ENCODE peak calls at places on chromosomes 11 and 22, in four cellular contexts. F is K562, I is HepG2, J is GM12878. L is an unnamed sample.

GRCh38 chr22:19062909-19063308 is 59.3 kb downstream of the DGCR2 start:
- DNase-seq in F (no peak), I (no peak), J (no peak), L (no peak)

GRCh38 chr22:27206001-27206746 is 548.8 kb downstream of the MIAT start:
- DNase-seq in F (no peak), I (no peak), J (no peak), L (no peak)

GRCh38 chr11:11979487-11980117 is 28.8 kb downstream of the DKK3 start:
- DNase-seq in F (no peak), I (no peak), J (no peak), L (no peak)

GRCh38 chr11:46120711-46121327 is 435 bp downstream of the PHF21A start:
- DNase-seq in F (peak), I (peak), J (no peak), L (peak)

GRCh38 chr22:50040717-50041116 is 17.4 kb downstream of the TTLL8 start:
- DNase-seq in F (no peak), I (no peak), J (no peak), L (no peak)

GRCh38 chr11:115759622-115760527 is 255.7 kb upstream of the CADM1 start:
- DNase-seq in F (no peak), I (no peak), J (no peak), L (peak)

GRCh38 chr11:86671386-86672006 is 920 bp downstream of the ME3 start:
- DNase-seq in F (no peak), I (no peak), J (no peak), L (peak)

GRCh38 chr11:46380340-46381045 is 976 bp upstream of the MDK start:
- DNase-seq in F (peak), I (peak), J (no peak), L (peak)

GRCh38 chr22:30178180-30179126 is 68.1 kb downstream of the LIF start:
- DNase-seq in F (no peak), I (no peak), J (no peak), L (no peak)

GRCh38 chr11:88414385-88414861 is 76.9 kb upstream of the CTSC start:
- DNase-seq in F (peak), I (no peak), J (no peak), L (no peak)

GRCh38 chr11:88275636-88276035 is 61.9 kb downstream of the CTSC start:
- DNase-seq in F (no peak), I (no peak), J (no peak), L (no peak)

GRCh38 chr11:75797796-75798195 is 17.2 kb upstream of the UVRAG start:
- DNase-seq in F (no peak), I (no peak), J (no peak), L (no peak)

GRCh38 chr11:20158597-20159257 is 1.5 kb downstream of the DBX1 start:
- DNase-seq in F (peak), I (peak), J (no peak), L (peak)

GRCh38 chr22:46726066-46726985 is 11.7 kb downstream of the CERK start:
- DNase-seq in F (no peak), I (no peak), J (no peak), L (no peak)

GRCh38 chr11:31240340-31240904 is 129.1 kb downstream of the DCDC1 start:
- DNase-seq in F (peak), I (peak), J (no peak), L (peak)

GRCh38 chr22:42356547-42356946 is 75.7 kb downstream of the NFAM1 start:
- DNase-seq in F (no peak), I (no peak), J (peak), L (no peak)

GRCh38 chr22:42358643-42359558 is 73.3 kb downstream of the NFAM1 start:
- DNase-seq in F (no peak), I (no peak), J (no peak), L (no peak)

GRCh38 chr22:42353883-42354727 is 78.1 kb downstream of the NFAM1 start:
- DNase-seq in F (no peak), I (no peak), J (no peak), L (peak)

GRCh38 chr22:42357634-42358296 is 74.4 kb downstream of the NFAM1 start:
- DNase-seq in F (no peak), I (no peak), J (no peak), L (no peak)

DNA sequence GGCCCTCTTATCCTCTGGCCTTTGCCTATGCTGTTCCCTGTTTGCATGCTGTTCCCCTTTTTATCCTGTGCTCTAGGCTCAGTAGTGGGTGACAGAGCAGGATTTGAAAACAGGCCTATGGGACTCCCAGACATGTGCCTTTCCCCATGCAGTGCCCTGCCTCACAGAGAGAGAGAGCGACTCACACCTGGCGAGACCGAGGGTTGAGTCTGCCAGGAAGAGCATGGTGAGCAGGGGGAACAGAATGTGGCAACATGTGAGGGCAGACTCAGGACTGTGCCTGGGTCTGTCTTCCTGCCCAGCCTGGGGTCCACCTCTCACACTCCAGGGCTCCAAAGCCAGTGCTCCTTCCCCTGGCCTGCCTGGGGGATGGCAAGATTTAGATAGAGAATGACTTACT is 75.0 kb downstream of the NFAM1 start:
- DNase-seq in F (no peak), I (no peak), J (no peak), L (no peak)
- TF ChIP-seq TCF7 in F (no peak), I (no peak), J (no peak), L (no peak)

GRCh38 chr11:71446150-71446549 is 2.0 kb downstream of the DHCR7 start:
- DNase-seq in F (no peak), I (no peak), J (no peak), L (no peak)

GRCh38 chr11:71447791-71448256 is 369 bp downstream of the DHCR7 start:
- DNase-seq in F (peak), I (no peak), J (no peak), L (peak)

GRCh38 chr11:71444811-71445210 is 3.4 kb downstream of the DHCR7 start:
- DNase-seq in F (no peak), I (no peak), J (no peak), L (no peak)

GRCh38 chr11:71448257-71449161 is at the start of gene DHCR7:
- DNase-seq in F (peak), I (peak), J (peak), L (peak)

DNA sequence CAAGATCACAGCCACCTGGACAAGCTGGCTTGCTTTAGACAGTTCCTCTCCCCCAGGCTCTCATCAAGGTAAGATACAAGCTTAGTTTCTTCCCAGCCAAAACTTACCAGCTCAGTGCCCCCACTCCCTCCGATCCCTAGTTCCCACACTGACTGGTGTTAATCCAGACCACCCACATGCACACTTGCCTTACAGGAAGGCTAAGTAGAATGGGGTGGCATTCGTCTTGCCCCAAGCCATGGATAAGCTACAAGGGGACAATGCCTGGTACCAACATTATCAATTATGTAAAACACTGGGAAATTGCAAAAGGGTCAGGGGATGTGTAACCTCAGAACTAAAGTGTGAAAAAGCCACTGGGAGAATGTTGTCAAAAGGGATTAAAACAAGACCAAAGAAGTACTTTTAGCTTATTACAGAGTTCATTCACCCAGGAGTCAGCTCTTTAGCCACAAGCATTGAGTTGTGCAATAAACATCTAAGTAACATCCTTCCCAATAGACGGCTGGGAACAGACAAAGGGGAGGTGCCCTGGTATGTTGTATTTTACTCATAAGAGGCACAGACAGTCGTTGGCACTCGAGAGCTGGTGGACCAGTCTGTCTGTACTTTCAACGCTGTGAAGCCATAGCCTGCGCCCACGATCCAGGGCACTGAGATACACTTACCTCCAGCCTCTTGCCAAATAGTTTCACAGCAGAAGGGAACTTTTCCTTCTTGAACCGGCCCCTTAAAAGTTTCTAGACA is 1.1 kb downstream of the DHCR7 start:
- DNase-seq in F (no peak), I (peak), J (no peak), L (no peak)
- TF ChIP-seq ETV6 in F (no peak), I (no peak), J (no peak), L (no peak)

GRCh38 chr11:119991669-119992068 is 146.2 kb downstream of the TRIM29 start:
- DNase-seq in F (no peak), I (no peak), J (no peak), L (no peak)

GRCh38 chr11:119992171-119993051 is 145.5 kb downstream of the TRIM29 start:
- DNase-seq in F (no peak), I (no peak), J (no peak), L (no peak)

GRCh38 chr11:119991022-119991404 is 146.9 kb downstream of the TRIM29 start:
- DNase-seq in F (no peak), I (no peak), J (no peak), L (no peak)

GRCh38 chr11:119995730-119996491 is 142.0 kb downstream of the TRIM29 start:
- DNase-seq in F (no peak), I (no peak), J (no peak), L (no peak)

GRCh38 chr11:119993732-119994131 is 144.2 kb downstream of the TRIM29 start:
- DNase-seq in F (no peak), I (no peak), J (no peak), L (no peak)
- TF ChIP-seq CTCF in F (no peak), I (peak), J (no peak), L (no peak)

DNA sequence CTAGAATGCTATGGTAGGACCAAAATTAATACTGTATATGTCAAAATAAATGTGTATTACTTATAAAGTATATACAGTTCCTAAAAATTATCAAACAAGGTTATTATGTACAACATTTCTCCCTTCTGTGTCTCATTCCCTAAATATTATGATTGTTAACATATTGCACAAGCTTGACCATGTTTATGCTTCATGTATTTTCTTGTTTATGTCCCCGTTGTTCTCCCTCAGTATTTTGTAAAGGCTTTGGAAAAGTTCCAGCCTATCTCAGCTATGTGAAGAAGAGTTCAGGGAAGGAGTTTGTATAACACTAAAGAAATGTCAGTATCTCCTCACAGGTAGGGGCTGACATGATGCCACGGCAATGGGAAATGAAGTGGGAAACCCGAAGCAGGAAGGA is 19.6 kb downstream of the ADM start:
- DNase-seq in F (no peak), I (no peak), J (no peak), L (no peak)
- TF ChIP-seq TCF7 in F (no peak), I (no peak), J (no peak), L (no peak)

DNA sequence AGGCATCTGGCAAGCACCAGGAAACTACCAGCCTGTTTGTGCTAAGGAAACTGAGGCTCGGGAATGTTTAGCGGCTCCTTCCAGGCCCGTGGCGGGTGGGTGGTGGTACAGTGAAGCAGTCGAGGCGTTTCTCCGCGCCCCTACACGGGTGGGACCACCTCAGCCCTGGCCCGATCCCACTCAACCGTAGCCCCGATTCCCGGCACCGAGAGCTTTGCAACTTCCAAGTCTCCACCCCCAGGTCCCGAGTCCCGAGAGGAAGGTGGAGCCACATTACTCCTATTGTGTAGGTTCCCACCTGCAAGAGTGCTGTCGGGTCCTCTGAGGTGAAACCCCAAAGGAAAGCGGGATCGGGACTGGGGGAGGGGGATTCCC is 506 bp upstream of the DPP3 start:
- DNase-seq in F (no peak), I (peak), J (no peak), L (no peak)
- TF ChIP-seq ETV6 in F (no peak), I (no peak), J (no peak), L (no peak)

GRCh38 chr11:69721745-69722144 is 17.9 kb upstream of the FGF19 start:
- DNase-seq in F (no peak), I (no peak), J (no peak), L (peak)
- TF ChIP-seq CTCF in F (no peak), I (peak), J (no peak), L (no peak)

GRCh38 chr11:73389134-73389525 is 12.9 kb downstream of the RELT start:
- DNase-seq in F (no peak), I (no peak), J (no peak), L (no peak)
- TF ChIP-seq TCF7 in F (no peak), I (no peak), J (no peak), L (no peak)

GRCh38 chr11:18452927-18453326 is 2.7 kb upstream of the LDHAL6A start:
- DNase-seq in F (peak), I (no peak), J (no peak), L (no peak)
- TF ChIP-seq ETV6 in F (no peak), I (no peak), J (no peak), L (no peak)

L was measured in WTC11.